ENCODE peak calls at places on chromosome 5, in six cellular contexts. One of them, this sample, is unnamed.

GRCh38 chr5:84213212-84213611 is 171.5 kb downstream of the EDIL3 start:
- DNase-seq in iPS DF 19.7: no peak
- DNase-seq in stimulated activated naive CD4-positive, alpha-beta T cell: no peak
- DNase-seq in myocyte: no peak
- DNase-seq in H7: no peak
- DNase-seq in progenitor cell of endocrine pancreas: no peak
- DNase-seq in this sample: no peak

GRCh38 chr5:166073921-166074838 is 2217.3 kb upstream of the WWC1 start:
- DNase-seq in myocyte: no peak
- DNase-seq in stimulated activated naive CD4-positive, alpha-beta T cell: no peak
- DNase-seq in H7: peak; percentile 19
- DNase-seq in progenitor cell of endocrine pancreas: no peak
- DNase-seq in iPS DF 19.7: peak; percentile 92
- DNase-seq in this sample: no peak

GRCh38 chr5:139146809-139147742 is 51.1 kb downstream of the SIL1 start:
- DNase-seq in stimulated activated naive CD4-positive, alpha-beta T cell: no peak
- DNase-seq in progenitor cell of endocrine pancreas: no peak
- DNase-seq in iPS DF 19.7: no peak
- DNase-seq in H7: no peak
- DNase-seq in myocyte: peak; percentile 46
- DNase-seq in this sample: no peak

GRCh38 chr5:81256766-81257165 is 23.6 kb downstream of the CKMT2 start:
- DNase-seq in iPS DF 19.7: no peak
- DNase-seq in stimulated activated naive CD4-positive, alpha-beta T cell: no peak
- DNase-seq in myocyte: no peak
- DNase-seq in progenitor cell of endocrine pancreas: no peak
- DNase-seq in H7: no peak
- DNase-seq in this sample: no peak

GRCh38 chr5:178434016-178434761 is 156.0 kb downstream of the COL23A1 start:
- DNase-seq in myocyte: no peak
- DNase-seq in progenitor cell of endocrine pancreas: no peak
- DNase-seq in stimulated activated naive CD4-positive, alpha-beta T cell: no peak
- DNase-seq in H7: peak; percentile 36
- DNase-seq in iPS DF 19.7: no peak
- DNase-seq in this sample: no peak

GRCh38 chr5:14216902-14217301 is 73.8 kb downstream of the TRIO start:
- DNase-seq in iPS DF 19.7: peak; percentile 56
- DNase-seq in stimulated activated naive CD4-positive, alpha-beta T cell: no peak
- DNase-seq in progenitor cell of endocrine pancreas: no peak
- DNase-seq in H7: peak; percentile 52
- DNase-seq in myocyte: no peak
- DNase-seq in this sample: no peak

GRCh38 chr5:78903936-78904335 is 81.2 kb downstream of the ARSB start:
- DNase-seq in iPS DF 19.7: no peak
- DNase-seq in myocyte: no peak
- DNase-seq in H7: no peak
- DNase-seq in stimulated activated naive CD4-positive, alpha-beta T cell: no peak
- DNase-seq in progenitor cell of endocrine pancreas: no peak
- DNase-seq in this sample: no peak

GRCh38 chr5:134437340-134438267 is 25.9 kb upstream of the CDKN2AIPNL start:
- DNase-seq in iPS DF 19.7: no peak
- DNase-seq in myocyte: no peak
- DNase-seq in stimulated activated naive CD4-positive, alpha-beta T cell: no peak
- DNase-seq in progenitor cell of endocrine pancreas: no peak
- DNase-seq in H7: no peak
- DNase-seq in this sample: no peak

GRCh38 chr5:121688126-121688525 is 163.6 kb upstream of the FTMT start:
- DNase-seq in H7: no peak
- DNase-seq in stimulated activated naive CD4-positive, alpha-beta T cell: no peak
- DNase-seq in iPS DF 19.7: no peak
- DNase-seq in myocyte: no peak
- DNase-seq in progenitor cell of endocrine pancreas: no peak
- DNase-seq in this sample: no peak

GRCh38 chr5:168931638-168932345 is 352.6 kb upstream of the PANK3 start:
- DNase-seq in iPS DF 19.7: no peak
- DNase-seq in progenitor cell of endocrine pancreas: no peak
- DNase-seq in H7: no peak
- DNase-seq in stimulated activated naive CD4-positive, alpha-beta T cell: no peak
- DNase-seq in myocyte: no peak
- DNase-seq in this sample: no peak

GRCh38 chr5:150540615-150541396 is 32.9 kb downstream of the NDST1 start:
- DNase-seq in progenitor cell of endocrine pancreas: no peak
- DNase-seq in stimulated activated naive CD4-positive, alpha-beta T cell: no peak
- DNase-seq in myocyte: peak; percentile 88
- DNase-seq in iPS DF 19.7: no peak
- DNase-seq in H7: no peak
- DNase-seq in this sample: no peak

GRCh38 chr5:174811438-174811837 is 87.1 kb downstream of the MSX2 start:
- DNase-seq in myocyte: no peak
- DNase-seq in progenitor cell of endocrine pancreas: no peak
- DNase-seq in stimulated activated naive CD4-positive, alpha-beta T cell: no peak
- DNase-seq in H7: no peak
- DNase-seq in iPS DF 19.7: no peak
- DNase-seq in this sample: no peak

GRCh38 chr5:59222687-59223511 is 640.0 kb downstream of the RAB3C start:
- DNase-seq in myocyte: no peak
- DNase-seq in stimulated activated naive CD4-positive, alpha-beta T cell: no peak
- DNase-seq in progenitor cell of endocrine pancreas: no peak
- DNase-seq in iPS DF 19.7: no peak
- DNase-seq in H7: no peak
- DNase-seq in this sample: no peak

GRCh38 chr5:146039420-146039819 is 66.0 kb downstream of the PLAC8L1 start:
- DNase-seq in iPS DF 19.7: no peak
- DNase-seq in stimulated activated naive CD4-positive, alpha-beta T cell: no peak
- DNase-seq in myocyte: no peak
- DNase-seq in H7: no peak
- DNase-seq in progenitor cell of endocrine pancreas: no peak
- DNase-seq in this sample: no peak

GRCh38 chr5:88503065-88503394 is 234.4 kb upstream of the TMEM161B start:
- DNase-seq in myocyte: peak; percentile 3
- DNase-seq in iPS DF 19.7: no peak
- DNase-seq in progenitor cell of endocrine pancreas: no peak
- DNase-seq in stimulated activated naive CD4-positive, alpha-beta T cell: no peak
- DNase-seq in H7: no peak
- DNase-seq in this sample: no peak

GRCh38 chr5:159304961-159305595 is 25.2 kb downstream of the IL12B start:
- DNase-seq in H7: no peak
- DNase-seq in myocyte: no peak
- DNase-seq in progenitor cell of endocrine pancreas: no peak
- DNase-seq in iPS DF 19.7: no peak
- DNase-seq in stimulated activated naive CD4-positive, alpha-beta T cell: no peak
- DNase-seq in this sample: no peak

GRCh38 chr5:119752921-119753886 is 123.8 kb downstream of the FAM170A start:
- DNase-seq in H7: no peak
- DNase-seq in myocyte: no peak
- DNase-seq in stimulated activated naive CD4-positive, alpha-beta T cell: no peak
- DNase-seq in iPS DF 19.7: no peak
- DNase-seq in progenitor cell of endocrine pancreas: no peak
- DNase-seq in this sample: no peak

GRCh38 chr5:19903611-19904010 is 84.4 kb downstream of the CDH18 start:
- DNase-seq in progenitor cell of endocrine pancreas: no peak
- DNase-seq in H7: no peak
- DNase-seq in stimulated activated naive CD4-positive, alpha-beta T cell: no peak
- DNase-seq in myocyte: no peak
- DNase-seq in iPS DF 19.7: no peak
- DNase-seq in this sample: no peak

GRCh38 chr5:122498163-122498562 is 186.1 kb downstream of the SNCAIP start:
- DNase-seq in stimulated activated naive CD4-positive, alpha-beta T cell: no peak
- DNase-seq in progenitor cell of endocrine pancreas: no peak
- DNase-seq in H7: peak; percentile 55
- DNase-seq in iPS DF 19.7: no peak
- DNase-seq in myocyte: no peak
- DNase-seq in this sample: no peak

GRCh38 chr5:95996904-95997751 is 35.5 kb upstream of the ELL2 start:
- DNase-seq in progenitor cell of endocrine pancreas: no peak
- DNase-seq in stimulated activated naive CD4-positive, alpha-beta T cell: no peak
- DNase-seq in myocyte: no peak
- DNase-seq in H7: no peak
- DNase-seq in iPS DF 19.7: no peak
- DNase-seq in this sample: no peak

GRCh38 chr5:66994790-66995189 is 201.8 kb downstream of the CD180 start:
- DNase-seq in stimulated activated naive CD4-positive, alpha-beta T cell: no peak
- DNase-seq in H7: no peak
- DNase-seq in myocyte: no peak
- DNase-seq in iPS DF 19.7: no peak
- DNase-seq in progenitor cell of endocrine pancreas: no peak
- DNase-seq in this sample: no peak

GRCh38 chr5:38830521-38831051 is 15.2 kb upstream of the OSMR start:
- DNase-seq in H7: no peak
- DNase-seq in myocyte: no peak
- DNase-seq in progenitor cell of endocrine pancreas: no peak
- DNase-seq in iPS DF 19.7: no peak
- DNase-seq in stimulated activated naive CD4-positive, alpha-beta T cell: no peak
- DNase-seq in this sample: no peak

GRCh38 chr5:57738787-57739186 is 256.2 kb upstream of the ACTBL2 start:
- DNase-seq in progenitor cell of endocrine pancreas: no peak
- DNase-seq in myocyte: no peak
- DNase-seq in iPS DF 19.7: no peak
- DNase-seq in stimulated activated naive CD4-positive, alpha-beta T cell: no peak
- DNase-seq in H7: no peak
- DNase-seq in this sample: no peak

GRCh38 chr5:6729400-6730310 is 16.4 kb downstream of the TENT4A start:
- DNase-seq in H7: no peak
- DNase-seq in progenitor cell of endocrine pancreas: no peak
- DNase-seq in stimulated activated naive CD4-positive, alpha-beta T cell: no peak
- DNase-seq in myocyte: peak; percentile 82
- DNase-seq in iPS DF 19.7: no peak
- DNase-seq in this sample: no peak

GRCh38 chr5:173499471-173500212 is 116.8 kb downstream of the BOD1 start:
- DNase-seq in myocyte: peak; percentile 95
- DNase-seq in stimulated activated naive CD4-positive, alpha-beta T cell: no peak
- DNase-seq in H7: no peak
- DNase-seq in iPS DF 19.7: no peak
- DNase-seq in progenitor cell of endocrine pancreas: no peak
- DNase-seq in this sample: no peak

GRCh38 chr5:147453901-147454814 is 55.7 kb downstream of the DPYSL3 start:
- DNase-seq in myocyte: peak; percentile 93
- DNase-seq in stimulated activated naive CD4-positive, alpha-beta T cell: peak; percentile 18
- DNase-seq in iPS DF 19.7: no peak
- DNase-seq in H7: peak; percentile 96
- DNase-seq in progenitor cell of endocrine pancreas: peak; percentile 95
- DNase-seq in this sample: peak; percentile 25

GRCh38 chr5:111680737-111681413 is 76.1 kb downstream of the NREP start:
- DNase-seq in stimulated activated naive CD4-positive, alpha-beta T cell: no peak
- DNase-seq in H7: no peak
- DNase-seq in myocyte: peak; percentile 89
- DNase-seq in iPS DF 19.7: no peak
- DNase-seq in progenitor cell of endocrine pancreas: no peak
- DNase-seq in this sample: no peak

GRCh38 chr5:170760126-170760525 is 23.4 kb upstream of the GABRP start:
- DNase-seq in stimulated activated naive CD4-positive, alpha-beta T cell: no peak
- DNase-seq in iPS DF 19.7: no peak
- DNase-seq in myocyte: no peak
- DNase-seq in progenitor cell of endocrine pancreas: no peak
- DNase-seq in H7: no peak
- DNase-seq in this sample: no peak

GRCh38 chr5:55633574-55634203 is 78.4 kb downstream of the SLC38A9 start:
- DNase-seq in progenitor cell of endocrine pancreas: no peak
- DNase-seq in H7: no peak
- DNase-seq in stimulated activated naive CD4-positive, alpha-beta T cell: no peak
- DNase-seq in myocyte: peak; percentile 82
- DNase-seq in iPS DF 19.7: no peak
- DNase-seq in this sample: no peak

GRCh38 chr5:112304743-112305142 is 114.3 kb downstream of the EPB41L4A start:
- DNase-seq in iPS DF 19.7: no peak
- DNase-seq in stimulated activated naive CD4-positive, alpha-beta T cell: no peak
- DNase-seq in progenitor cell of endocrine pancreas: no peak
- DNase-seq in myocyte: no peak
- DNase-seq in H7: no peak
- DNase-seq in this sample: no peak

GRCh38 chr5:54656261-54656728 is 138.7 kb downstream of the SNX18 start:
- DNase-seq in myocyte: no peak
- DNase-seq in H7: no peak
- DNase-seq in iPS DF 19.7: no peak
- DNase-seq in stimulated activated naive CD4-positive, alpha-beta T cell: no peak
- DNase-seq in progenitor cell of endocrine pancreas: no peak
- DNase-seq in this sample: no peak

GRCh38 chr5:149412783-149413476 is 33.8 kb upstream of the IL17B start:
- DNase-seq in stimulated activated naive CD4-positive, alpha-beta T cell: no peak
- DNase-seq in progenitor cell of endocrine pancreas: no peak
- DNase-seq in iPS DF 19.7: no peak
- DNase-seq in H7: no peak
- DNase-seq in myocyte: no peak
- DNase-seq in this sample: no peak

GRCh38 chr5:174409971-174410370 is 314.4 kb upstream of the MSX2 start:
- DNase-seq in progenitor cell of endocrine pancreas: no peak
- DNase-seq in myocyte: no peak
- DNase-seq in H7: no peak
- DNase-seq in stimulated activated naive CD4-positive, alpha-beta T cell: no peak
- DNase-seq in iPS DF 19.7: no peak
- DNase-seq in this sample: no peak

GRCh38 chr5:76737846-76738245 is 21.9 kb downstream of the F2R start:
- DNase-seq in H7: no peak
- DNase-seq in stimulated activated naive CD4-positive, alpha-beta T cell: no peak
- DNase-seq in myocyte: no peak
- DNase-seq in iPS DF 19.7: no peak
- DNase-seq in progenitor cell of endocrine pancreas: no peak
- DNase-seq in this sample: no peak

GRCh38 chr5:14457475-14457874 is 124.1 kb upstream of the OTULINL start:
- DNase-seq in iPS DF 19.7: no peak
- DNase-seq in stimulated activated naive CD4-positive, alpha-beta T cell: no peak
- DNase-seq in H7: no peak
- DNase-seq in progenitor cell of endocrine pancreas: no peak
- DNase-seq in myocyte: peak; percentile 35
- DNase-seq in this sample: no peak